ENCODE peak calls at places on chromosomes 1 and 21, in five cellular contexts. W is B cell; V is GM12878; I is NT2/D1; J is activated CD4-positive, alpha-beta T cell treated with anti-CD3 and anti-CD28 coated beads for 48 hours. L is an unnamed sample.
A peak's percentile ranks its signal among the peaks of the same experiment; 100 is the strongest.

GRCh38 chr1:13728104-13728503 is 28.1 kb downstream of the PRDM2 start:
- DNase-seq in V (no peak), J (no peak), W (no peak), I (no peak), L (no peak)

GRCh38 chr21:44547656-44548331 is 3.5 kb downstream of the KRTAP10-2 start:
- DNase-seq in J (peak; percentile 25), W (no peak), I (no peak), V (no peak), L (no peak)

GRCh38 chr1:23657659-23658275 is 33.8 kb upstream of the RPL11 start:
- DNase-seq in I (peak; percentile 48), W (no peak), V (no peak), J (peak; percentile 74), L (peak; percentile 49)

GRCh38 chr1:182563095-182563494 is 26.0 kb downstream of the RNASEL start:
- DNase-seq in V (no peak), W (no peak), J (no peak), I (no peak), L (no peak)

GRCh38 chr21:32921632-32922230 is 104.0 kb upstream of the OLIG2 start:
- DNase-seq in V (no peak), W (no peak), J (peak; percentile 65), I (peak; percentile 65), L (peak; percentile 41)

GRCh38 chr1:229410692-229411433 is 23.0 kb downstream of the ACTA1 start:
- DNase-seq in V (no peak), W (no peak), I (no peak), J (peak; percentile 43), L (peak; percentile 64)

GRCh38 chr1:80248886-80249285 is 1242.4 kb upstream of the ADGRL4 start:
- DNase-seq in J (no peak), W (no peak), I (no peak), V (no peak), L (no peak)

GRCh38 chr1:30403732-30404131 is 319.7 kb downstream of the MATN1 start:
- DNase-seq in V (no peak), I (no peak), W (peak; percentile 33), J (no peak), L (no peak)

GRCh38 chr1:241310451-241310850 is 46.6 kb downstream of the RGS7 start:
- DNase-seq in J (no peak), V (no peak), I (no peak), W (no peak), L (no peak)

GRCh38 chr1:20160034-20160433 is 20.9 kb downstream of the PLA2G2F start:
- DNase-seq in W (no peak), J (no peak), I (no peak), V (no peak), L (no peak)

GRCh38 chr1:47681735-47682134 is 243.9 kb downstream of the FOXD2 start:
- DNase-seq in J (no peak), V (no peak), W (no peak), I (no peak), L (no peak)

GRCh38 chr1:10031461-10031860 is 1.3 kb upstream of the UBE4B start:
- DNase-seq in V (no peak), W (no peak), J (no peak), I (no peak), L (no peak)

GRCh38 chr1:166164995-166165660 is 1.7 kb downstream of the FAM78B start:
- DNase-seq in J (peak; percentile 40), W (no peak), I (peak; percentile 71), V (no peak), L (peak; percentile 44)

GRCh38 chr1:154784924-154785531 is 85.1 kb downstream of the KCNN3 start:
- DNase-seq in W (no peak), I (no peak), V (peak; percentile 76), J (peak; percentile 67), L (no peak)

GRCh38 chr1:22414244-22414751 is 37.4 kb upstream of the ZBTB40 start:
- DNase-seq in I (no peak), V (no peak), W (no peak), J (no peak), L (no peak)

GRCh38 chr1:156623946-156624813 is 5.0 kb downstream of the HAPLN2 start:
- DNase-seq in V (no peak), I (peak; percentile 81), J (peak; percentile 61), W (peak; percentile 50), L (peak; percentile 56)

GRCh38 chr1:183609313-183609712 is 19.1 kb upstream of the NCF2 start:
- DNase-seq in I (no peak), J (peak; percentile 36), V (no peak), W (no peak), L (peak; percentile 80)